ENCODE peak calls at places on chromosome 11, in four cellular contexts. One of them, this sample, is unnamed.

GRCh38 chr11:34806875-34807274 is 109.3 kb downstream of the APIP start:
- DNase-seq in A549: no peak
- DNase-seq in stomach: no peak
- DNase-seq in GM12878: no peak
- DNase-seq in this sample: no peak

GRCh38 chr11:1691878-1692707 is 4.9 kb upstream of the KRTAP5-6 start:
- DNase-seq in A549: no peak
- DNase-seq in stomach: no peak
- DNase-seq in GM12878: no peak
- DNase-seq in this sample: no peak

GRCh38 chr11:59222464-59223065 is 9.8 kb upstream of the MPEG1 start:
- DNase-seq in A549: no peak
- DNase-seq in stomach: no peak
- DNase-seq in GM12878: no peak
- DNase-seq in this sample: no peak

GRCh38 chr11:27209562-27210005 is 153.4 kb downstream of the CCDC34 start:
- DNase-seq in A549: peak
- DNase-seq in stomach: no peak
- DNase-seq in GM12878: no peak
- DNase-seq in this sample: no peak

GRCh38 chr11:4184163-4184916 is 89.7 kb downstream of the RRM1 start:
- DNase-seq in A549: no peak
- DNase-seq in stomach: no peak
- DNase-seq in GM12878: no peak
- DNase-seq in this sample: no peak

GRCh38 chr11:2529636-2530035 is 84.8 kb downstream of the KCNQ1 start:
- DNase-seq in A549: no peak
- DNase-seq in stomach: no peak
- DNase-seq in GM12878: no peak
- DNase-seq in this sample: no peak

GRCh38 chr11:79139900-79140299 is 300.9 kb downstream of the TENM4 start:
- DNase-seq in A549: no peak
- DNase-seq in stomach: no peak
- DNase-seq in GM12878: no peak
- DNase-seq in this sample: no peak

GRCh38 chr11:119803726-119804294 is 74.8 kb upstream of the NECTIN1 start:
- DNase-seq in A549: no peak
- DNase-seq in stomach: no peak
- DNase-seq in GM12878: no peak
- DNase-seq in this sample: no peak

GRCh38 chr11:130580372-130580771 is 131.9 kb downstream of the ADAMTS15 start:
- DNase-seq in A549: peak
- DNase-seq in stomach: no peak
- DNase-seq in GM12878: no peak
- DNase-seq in this sample: no peak

GRCh38 chr11:66291706-66292542 is at the start of gene TMEM151A:
- DNase-seq in A549: no peak
- DNase-seq in stomach: peak
- DNase-seq in GM12878: no peak
- DNase-seq in this sample: no peak

GRCh38 chr11:70107191-70107590 is 29.1 kb downstream of the ANO1 start:
- DNase-seq in A549: no peak
- DNase-seq in stomach: no peak
- DNase-seq in GM12878: no peak
- DNase-seq in this sample: no peak

GRCh38 chr11:106011481-106011880 is 10.6 kb downstream of the MSANTD4 start:
- DNase-seq in A549: no peak
- DNase-seq in stomach: no peak
- DNase-seq in GM12878: no peak
- DNase-seq in this sample: no peak

DNA sequence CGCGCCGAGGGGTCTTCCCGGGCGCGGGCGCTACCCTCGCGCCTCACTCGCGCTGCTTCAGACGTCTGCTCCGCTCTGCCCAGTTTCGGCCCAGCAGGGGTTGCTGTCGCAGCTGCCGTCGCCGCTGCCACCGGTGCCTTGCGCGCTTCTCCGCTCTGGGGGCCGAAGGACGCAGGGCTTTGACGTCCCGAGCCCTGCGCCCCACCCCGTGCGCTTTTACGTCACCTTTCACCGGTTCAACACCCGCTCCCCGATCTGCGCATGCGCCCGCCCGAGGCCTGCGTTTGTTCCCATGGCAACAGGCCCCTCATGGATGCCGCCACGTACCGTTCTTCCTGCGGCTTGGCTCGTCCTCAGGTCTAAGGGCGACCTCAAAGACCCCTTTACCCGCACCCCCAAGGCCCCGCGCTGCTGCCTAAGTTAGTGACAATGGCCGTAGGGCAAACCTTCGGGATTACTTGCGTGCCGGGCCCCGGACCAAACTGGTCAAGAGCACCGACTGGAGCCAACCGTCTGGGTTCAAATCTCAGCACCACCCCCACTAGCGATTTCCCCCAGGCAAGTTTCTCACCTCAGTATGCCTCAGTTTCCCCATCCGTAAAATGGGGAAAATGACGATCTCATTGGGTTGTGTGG is 642 bp upstream of the CDK2AP2 start:
- DNase-seq in A549: peak
- DNase-seq in stomach: peak
- DNase-seq in GM12878: peak
- DNase-seq in this sample: peak
- TF ChIP-seq EP300 in A549: no peak
- TF ChIP-seq EP300 in stomach: no peak
- TF ChIP-seq EP300 in GM12878: no peak
- TF ChIP-seq EP300 in this sample: peak

DNA sequence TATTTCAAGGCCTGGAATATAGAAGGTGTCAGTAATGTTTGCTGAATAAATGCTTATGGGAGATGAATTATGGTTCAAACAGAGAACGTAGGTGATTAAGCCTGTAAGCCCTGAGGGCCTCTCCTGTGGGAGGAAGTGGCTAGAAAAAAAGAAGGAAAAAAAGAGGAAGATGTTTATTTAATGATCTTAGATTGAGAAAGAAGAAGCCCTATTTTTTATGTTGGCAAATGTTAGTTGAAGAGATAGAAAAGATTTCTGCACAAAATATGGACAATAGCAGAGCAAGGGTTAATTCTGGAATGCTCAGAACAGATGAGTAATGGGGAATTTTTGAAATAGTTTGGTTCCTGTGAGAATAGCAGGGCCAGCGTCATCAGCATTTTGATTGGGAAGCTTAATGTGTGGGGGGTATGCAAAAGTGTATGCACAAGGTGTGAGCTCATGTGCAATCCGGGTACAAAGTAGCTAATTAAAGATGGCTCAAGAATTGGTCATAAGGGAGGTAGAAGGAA is 95.7 kb downstream of the TEAD1 start:
- DNase-seq in A549: peak
- DNase-seq in stomach: no peak
- DNase-seq in GM12878: no peak
- DNase-seq in this sample: no peak
- TF ChIP-seq EP300 in A549: peak
- TF ChIP-seq EP300 in stomach: no peak
- TF ChIP-seq EP300 in GM12878: no peak
- TF ChIP-seq EP300 in this sample: no peak

GRCh38 chr11:93497575-93497974 is 45.6 kb downstream of the SMCO4 start:
- DNase-seq in A549: no peak
- DNase-seq in stomach: no peak
- DNase-seq in GM12878: no peak
- DNase-seq in this sample: no peak
- TF ChIP-seq EP300 in A549: no peak
- TF ChIP-seq EP300 in stomach: no peak
- TF ChIP-seq EP300 in GM12878: no peak
- TF ChIP-seq EP300 in this sample: no peak

DNA sequence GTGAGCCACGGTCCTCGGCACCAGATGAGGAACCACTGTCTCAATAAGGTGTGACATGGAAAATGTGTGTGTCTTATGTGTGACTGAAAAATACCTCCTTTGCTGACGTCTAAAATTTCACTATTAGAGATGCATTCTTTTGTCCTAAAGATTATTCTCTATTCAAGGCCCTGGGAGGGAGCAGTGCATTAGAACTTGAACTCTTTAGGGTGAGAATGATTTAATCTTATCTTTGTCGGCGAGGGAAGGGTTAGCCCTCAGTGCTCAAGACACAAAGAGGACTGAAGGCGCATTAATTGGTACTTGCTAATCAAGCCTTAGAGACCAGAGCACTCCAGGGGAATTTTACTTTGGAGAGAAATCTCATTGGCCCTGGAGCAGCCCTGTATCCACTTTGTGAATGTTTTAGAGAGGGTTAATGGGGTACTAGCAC is 29.8 kb upstream of the PLET1 start:
- DNase-seq in A549: no peak
- DNase-seq in stomach: no peak
- DNase-seq in GM12878: no peak
- DNase-seq in this sample: no peak
- TF ChIP-seq EP300 in A549: no peak
- TF ChIP-seq EP300 in stomach: no peak
- TF ChIP-seq EP300 in GM12878: no peak
- TF ChIP-seq EP300 in this sample: no peak

This sample was measured in tibial nerve.